ENCODE peak calls at places on chromosomes 16 and 17, in six cellular contexts. One of them, this sample, is unnamed.

GRCh38 chr17:16486373-16487250 is 5.4 kb downstream of the LRRC75A start:
- DNase-seq in endothelial cell of umbilical vein: peak
- DNase-seq in stomach: peak
- DNase-seq in prostate gland: peak
- DNase-seq in K562: no peak
- DNase-seq in GM12891: no peak
- DNase-seq in this sample: no peak

GRCh38 chr17:17098426-17099035 is 56.3 kb downstream of the MPRIP start:
- DNase-seq in endothelial cell of umbilical vein: no peak
- DNase-seq in stomach: no peak
- DNase-seq in prostate gland: no peak
- DNase-seq in K562: no peak
- DNase-seq in GM12891: no peak
- DNase-seq in this sample: no peak

GRCh38 chr17:58531122-58531521 is 16.7 kb upstream of the MTMR4 start:
- DNase-seq in endothelial cell of umbilical vein: no peak
- DNase-seq in stomach: no peak
- DNase-seq in prostate gland: no peak
- DNase-seq in K562: no peak
- DNase-seq in GM12891: no peak
- DNase-seq in this sample: no peak

GRCh38 chr17:39393732-39394131 is 7.7 kb downstream of the FBXL20 start:
- DNase-seq in endothelial cell of umbilical vein: peak
- DNase-seq in stomach: no peak
- DNase-seq in prostate gland: no peak
- DNase-seq in K562: no peak
- DNase-seq in GM12891: no peak
- DNase-seq in this sample: no peak

GRCh38 chr17:58998871-58999270 is 107.8 kb downstream of the TRIM37 start:
- DNase-seq in endothelial cell of umbilical vein: no peak
- DNase-seq in stomach: no peak
- DNase-seq in prostate gland: no peak
- DNase-seq in K562: no peak
- DNase-seq in GM12891: no peak
- DNase-seq in this sample: no peak

GRCh38 chr16:50878536-50878935 is 136.7 kb downstream of the CYLD start:
- DNase-seq in endothelial cell of umbilical vein: no peak
- DNase-seq in stomach: no peak
- DNase-seq in prostate gland: no peak
- DNase-seq in K562: no peak
- DNase-seq in GM12891: no peak
- DNase-seq in this sample: no peak

GRCh38 chr17:66716236-66717026 is 118.5 kb upstream of the CACNG5 start:
- DNase-seq in endothelial cell of umbilical vein: peak
- DNase-seq in stomach: no peak
- DNase-seq in prostate gland: no peak
- DNase-seq in K562: no peak
- DNase-seq in GM12891: no peak
- DNase-seq in this sample: no peak

GRCh38 chr17:40095944-40096791 is 4.2 kb downstream of the NR1D1 start:
- DNase-seq in endothelial cell of umbilical vein: no peak
- DNase-seq in stomach: peak
- DNase-seq in prostate gland: no peak
- DNase-seq in K562: no peak
- DNase-seq in GM12891: peak
- DNase-seq in this sample: peak

GRCh38 chr17:43393944-43394482 is 4.8 kb upstream of the ARL4D start:
- DNase-seq in endothelial cell of umbilical vein: peak
- DNase-seq in stomach: peak
- DNase-seq in prostate gland: peak
- DNase-seq in K562: peak
- DNase-seq in GM12891: peak
- DNase-seq in this sample: peak

GRCh38 chr17:43392397-43392796 is 6.4 kb upstream of the ARL4D start:
- DNase-seq in endothelial cell of umbilical vein: no peak
- DNase-seq in stomach: no peak
- DNase-seq in prostate gland: no peak
- DNase-seq in K562: no peak
- DNase-seq in GM12891: no peak
- DNase-seq in this sample: no peak

GRCh38 chr17:43388198-43389021 is 10.4 kb upstream of the ARL4D start:
- DNase-seq in endothelial cell of umbilical vein: peak
- DNase-seq in stomach: peak
- DNase-seq in prostate gland: peak
- DNase-seq in K562: peak
- DNase-seq in GM12891: peak
- DNase-seq in this sample: peak

GRCh38 chr17:43385046-43385831 is 13.6 kb upstream of the ARL4D start:
- DNase-seq in endothelial cell of umbilical vein: no peak
- DNase-seq in stomach: no peak
- DNase-seq in prostate gland: no peak
- DNase-seq in K562: no peak
- DNase-seq in GM12891: no peak
- DNase-seq in this sample: no peak

GRCh38 chr17:43389022-43389947 is 9.5 kb upstream of the ARL4D start:
- DNase-seq in endothelial cell of umbilical vein: peak
- DNase-seq in stomach: peak
- DNase-seq in prostate gland: peak
- DNase-seq in K562: peak
- DNase-seq in GM12891: no peak
- DNase-seq in this sample: peak
- TF ChIP-seq POLR2AphosphoS5 in endothelial cell of umbilical vein: no peak
- TF ChIP-seq POLR2AphosphoS5 in stomach: peak
- TF ChIP-seq POLR2AphosphoS5 in prostate gland: peak
- TF ChIP-seq POLR2AphosphoS5 in K562: no peak
- TF ChIP-seq POLR2AphosphoS5 in GM12891: no peak
- TF ChIP-seq POLR2AphosphoS5 in this sample: no peak

GRCh38 chr17:78557598-78558039 is 19.6 kb downstream of the DNAH17 start:
- DNase-seq in endothelial cell of umbilical vein: no peak
- DNase-seq in stomach: no peak
- DNase-seq in prostate gland: no peak
- DNase-seq in K562: no peak
- DNase-seq in GM12891: no peak
- DNase-seq in this sample: no peak

GRCh38 chr17:78560731-78561130 is 16.5 kb downstream of the DNAH17 start:
- DNase-seq in endothelial cell of umbilical vein: no peak
- DNase-seq in stomach: no peak
- DNase-seq in prostate gland: no peak
- DNase-seq in K562: no peak
- DNase-seq in GM12891: no peak
- DNase-seq in this sample: no peak

GRCh38 chr17:78558181-78558850 is 18.9 kb downstream of the DNAH17 start:
- DNase-seq in endothelial cell of umbilical vein: no peak
- DNase-seq in stomach: no peak
- DNase-seq in prostate gland: no peak
- DNase-seq in K562: no peak
- DNase-seq in GM12891: no peak
- DNase-seq in this sample: no peak

GRCh38 chr17:78559749-78560368 is 17.3 kb downstream of the DNAH17 start:
- DNase-seq in endothelial cell of umbilical vein: no peak
- DNase-seq in stomach: no peak
- DNase-seq in prostate gland: no peak
- DNase-seq in K562: peak
- DNase-seq in GM12891: no peak
- DNase-seq in this sample: no peak

DNA sequence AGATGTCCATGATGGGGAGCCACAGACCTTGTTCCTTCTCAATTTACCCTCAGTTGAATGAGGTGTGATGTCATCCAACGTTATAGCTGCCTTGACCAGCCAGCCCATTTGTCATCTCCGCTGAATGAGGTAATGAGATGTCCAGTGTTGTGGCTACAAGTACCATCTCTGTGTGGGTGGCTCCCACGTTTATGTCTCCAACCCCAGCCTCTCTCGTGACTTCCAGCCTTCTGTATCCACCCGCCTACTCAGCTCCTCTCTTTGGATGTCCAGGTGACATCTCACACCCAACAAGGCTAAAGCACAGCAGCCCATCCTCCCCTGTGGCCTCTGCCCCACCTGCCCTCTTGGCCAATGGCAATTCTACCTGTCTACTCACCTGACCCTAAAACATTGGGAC is 18.2 kb downstream of the DNAH17 start:
- DNase-seq in endothelial cell of umbilical vein: no peak
- DNase-seq in stomach: no peak
- DNase-seq in prostate gland: no peak
- DNase-seq in K562: no peak
- DNase-seq in GM12891: no peak
- DNase-seq in this sample: no peak
- TF ChIP-seq POLR2A in endothelial cell of umbilical vein: no peak
- TF ChIP-seq POLR2A in stomach: no peak
- TF ChIP-seq POLR2A in prostate gland: no peak
- TF ChIP-seq POLR2A in K562: no peak
- TF ChIP-seq POLR2A in GM12891: no peak
- TF ChIP-seq POLR2A in this sample: no peak

GRCh38 chr17:48546187-48546923 is 1.4 kb upstream of the HOXB2 start:
- DNase-seq in endothelial cell of umbilical vein: no peak
- DNase-seq in stomach: no peak
- DNase-seq in prostate gland: no peak
- DNase-seq in K562: peak
- DNase-seq in GM12891: no peak
- DNase-seq in this sample: no peak
- TF ChIP-seq POLR2AphosphoS5 in endothelial cell of umbilical vein: no peak
- TF ChIP-seq POLR2AphosphoS5 in stomach: no peak
- TF ChIP-seq POLR2AphosphoS5 in prostate gland: no peak
- TF ChIP-seq POLR2AphosphoS5 in K562: no peak
- TF ChIP-seq POLR2AphosphoS5 in GM12891: no peak
- TF ChIP-seq POLR2AphosphoS5 in this sample: no peak

DNA sequence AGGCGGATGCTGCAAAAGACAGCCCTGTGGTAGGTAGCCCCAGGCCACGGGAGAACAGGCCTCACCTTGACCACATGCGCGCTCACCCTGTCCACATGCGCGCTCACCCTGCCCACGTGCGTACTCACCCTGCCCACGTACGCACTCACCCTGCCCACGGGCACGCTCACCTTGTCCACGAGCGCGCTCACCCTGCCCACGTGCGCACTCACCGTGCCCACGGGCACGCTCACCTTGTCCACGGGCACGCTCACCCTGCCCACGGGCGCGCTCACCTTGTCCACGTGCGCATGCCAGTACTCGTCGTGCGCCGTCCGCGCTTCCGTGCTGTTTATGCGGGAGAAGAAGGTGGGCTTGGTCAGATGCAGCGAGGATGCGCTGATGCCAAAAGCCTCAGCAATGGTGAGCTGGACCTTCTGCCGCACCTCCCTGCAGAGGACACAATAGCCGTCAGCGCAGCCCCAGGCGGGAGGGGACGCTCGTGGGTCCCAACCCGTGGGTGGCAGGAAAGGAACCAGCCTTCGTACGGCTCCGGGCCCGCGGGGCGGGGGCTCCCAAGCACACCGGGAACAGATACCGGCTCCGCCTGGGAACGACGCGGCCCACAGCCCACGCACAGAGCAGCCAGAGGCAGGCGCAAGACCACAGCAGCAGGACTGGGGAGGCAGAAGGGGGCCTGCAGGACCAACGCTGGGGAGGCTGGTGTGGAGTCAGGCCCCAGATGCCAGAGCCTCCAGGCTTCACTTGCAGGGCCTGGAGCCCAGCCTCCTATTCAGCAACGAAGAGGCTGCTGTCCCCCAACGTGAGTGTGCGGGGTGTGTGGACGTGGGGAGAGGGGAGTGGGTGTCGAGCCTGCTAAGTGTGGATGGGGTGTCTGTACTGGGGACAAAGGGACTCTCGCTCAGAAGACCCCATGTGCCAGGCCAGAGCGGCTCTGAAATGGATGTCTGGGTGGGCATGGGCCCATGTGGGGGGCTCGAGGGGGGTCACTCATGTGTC is 14.2 kb upstream of the HEXD start:
- DNase-seq in endothelial cell of umbilical vein: no peak
- DNase-seq in stomach: no peak
- DNase-seq in prostate gland: no peak
- DNase-seq in K562: no peak
- DNase-seq in GM12891: no peak
- DNase-seq in this sample: no peak
- TF ChIP-seq POLR2A in endothelial cell of umbilical vein: no peak
- TF ChIP-seq POLR2A in stomach: no peak
- TF ChIP-seq POLR2A in prostate gland: no peak
- TF ChIP-seq POLR2A in K562: no peak
- TF ChIP-seq POLR2A in GM12891: no peak
- TF ChIP-seq POLR2A in this sample: no peak

GRCh38 chr17:46971647-46972300 is 7.3 kb downstream of the RPRML start:
- DNase-seq in endothelial cell of umbilical vein: no peak
- DNase-seq in stomach: no peak
- DNase-seq in prostate gland: no peak
- DNase-seq in K562: no peak
- DNase-seq in GM12891: no peak
- DNase-seq in this sample: no peak
- TF ChIP-seq POLR2AphosphoS5 in endothelial cell of umbilical vein: no peak
- TF ChIP-seq POLR2AphosphoS5 in stomach: no peak
- TF ChIP-seq POLR2AphosphoS5 in prostate gland: no peak
- TF ChIP-seq POLR2AphosphoS5 in K562: no peak
- TF ChIP-seq POLR2AphosphoS5 in GM12891: no peak
- TF ChIP-seq POLR2AphosphoS5 in this sample: no peak

DNA sequence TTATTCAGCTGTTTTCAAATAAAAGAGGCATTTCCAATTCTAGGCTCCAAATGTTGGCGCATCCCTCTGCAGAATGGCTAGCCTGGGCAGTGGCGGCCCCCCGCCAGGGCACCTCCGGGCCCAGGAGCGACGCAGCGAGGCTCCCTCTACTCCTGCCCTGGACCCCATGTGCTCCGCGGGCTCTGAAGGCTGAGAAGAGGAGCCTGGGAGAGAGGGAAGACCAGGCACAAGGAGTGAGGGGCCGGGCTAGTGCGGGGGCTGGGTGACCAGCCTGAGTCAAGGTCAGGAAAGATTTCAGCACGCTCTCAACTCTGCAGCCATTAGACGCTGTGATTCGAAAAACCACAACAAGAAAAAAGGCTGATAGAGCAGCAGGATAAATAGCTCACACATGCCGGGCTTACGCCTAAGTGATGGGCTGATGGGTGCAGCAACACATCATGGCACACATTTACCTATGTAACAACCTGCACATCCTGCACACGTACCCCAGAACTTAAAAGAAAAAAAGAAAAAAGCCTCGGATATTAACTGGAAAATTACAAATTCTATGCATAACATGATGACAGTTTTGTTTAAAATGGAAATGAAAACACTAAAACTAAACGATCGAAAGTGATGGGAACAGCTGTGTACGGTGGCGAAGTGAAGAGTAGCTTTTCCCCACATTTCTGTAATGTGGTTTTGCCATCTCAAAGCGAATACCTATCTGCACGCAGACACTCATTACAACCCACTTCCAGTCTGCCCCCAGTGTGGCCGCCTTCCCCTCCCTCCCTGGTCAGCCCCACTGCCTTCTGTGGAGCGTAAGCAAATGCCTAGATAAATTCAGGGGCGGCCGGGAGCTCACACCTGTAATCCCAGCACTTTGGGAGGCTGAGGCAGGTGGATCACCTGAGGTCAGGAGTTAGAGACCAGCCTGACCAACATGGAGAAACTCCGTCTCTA is 44.4 kb downstream of the MAP1LC3B start:
- DNase-seq in endothelial cell of umbilical vein: no peak
- DNase-seq in stomach: no peak
- DNase-seq in prostate gland: no peak
- DNase-seq in K562: no peak
- DNase-seq in GM12891: no peak
- DNase-seq in this sample: no peak
- TF ChIP-seq POLR2A in endothelial cell of umbilical vein: no peak
- TF ChIP-seq POLR2A in stomach: no peak
- TF ChIP-seq POLR2A in prostate gland: no peak
- TF ChIP-seq POLR2A in K562: no peak
- TF ChIP-seq POLR2A in GM12891: no peak
- TF ChIP-seq POLR2A in this sample: no peak